ENCODE peak calls at places on chromosomes 2 and 18, in six cellular contexts. V is K562, T is endothelial cell of umbilical vein, S is GM12878, Q is A549, J is HepG2. W is an unnamed sample.

GRCh38 chr2:86414996-86415395 is 26.2 kb upstream of the KDM3A start:
- DNase-seq in T (no peak), S (no peak), V (no peak), J (no peak), Q (no peak), W (no peak)

GRCh38 chr2:46980786-46981583 is 65.4 kb upstream of the MCFD2 start:
- DNase-seq in S (no peak), V (peak), T (no peak), Q (no peak), J (no peak), W (no peak)

GRCh38 chr2:54065411-54065810 is 50.0 kb upstream of the ACYP2 start:
- DNase-seq in S (no peak), V (no peak), Q (no peak), T (no peak), J (no peak), W (no peak)

GRCh38 chr18:54130177-54130576 is 94.3 kb downstream of the MBD2 start:
- DNase-seq in J (no peak), Q (no peak), V (no peak), T (no peak), S (no peak), W (no peak)

GRCh38 chr2:42569116-42569711 is 782 bp downstream of the MTA3 start:
- DNase-seq in J (peak), S (no peak), T (peak), Q (peak), V (peak), W (peak)

GRCh38 chr2:144162652-144163051 is 357.3 kb downstream of the ZEB2 start:
- DNase-seq in Q (peak), S (peak), J (peak), V (no peak), T (no peak), W (peak)

GRCh38 chr2:55771612-55772011 is 78.0 kb upstream of the PNPT1 start:
- DNase-seq in S (no peak), Q (peak), T (peak), V (peak), J (peak), W (peak)

GRCh38 chr2:176145085-176145969 is 6.0 kb upstream of the HOXD4 start:
- DNase-seq in S (no peak), T (no peak), J (no peak), Q (no peak), V (no peak), W (no peak)

GRCh38 chr2:193963472-193964119 is 1693.4 kb upstream of the SLC39A10 start:
- DNase-seq in S (no peak), T (peak), J (peak), V (no peak), Q (peak), W (peak)

GRCh38 chr18:77422974-77423373 is 173.3 kb downstream of the GALR1 start:
- DNase-seq in Q (peak), S (no peak), V (no peak), T (no peak), J (no peak), W (peak)

GRCh38 chr2:170298861-170299429 is 121.0 kb downstream of the MYO3B start:
- DNase-seq in V (peak), J (no peak), Q (no peak), T (no peak), S (no peak), W (no peak)

GRCh38 chr2:20992201-20992711 is 51.6 kb downstream of the APOB start:
- DNase-seq in J (no peak), S (no peak), Q (peak), T (no peak), V (no peak), W (no peak)

GRCh38 chr2:11921030-11921583 is 174.7 kb downstream of the LPIN1 start:
- DNase-seq in S (no peak), Q (no peak), J (no peak), V (peak), T (no peak), W (peak)

GRCh38 chr2:236601306-236602202 is 31.9 kb downstream of the ACKR3 start:
- DNase-seq in S (peak), V (no peak), T (no peak), J (no peak), Q (no peak), W (no peak)

GRCh38 chr2:112155331-112156151 is 17.4 kb downstream of the FBLN7 start:
- DNase-seq in S (no peak), V (no peak), T (peak), Q (no peak), J (no peak), W (no peak)

GRCh38 chr2:20542761-20543578 is 96.1 kb downstream of the RHOB start:
- DNase-seq in S (no peak), Q (no peak), T (no peak), J (no peak), V (no peak), W (no peak)

GRCh38 chr2:39381653-39382052 is 55.4 kb downstream of the MAP4K3 start:
- DNase-seq in V (peak), Q (no peak), J (no peak), T (no peak), S (no peak), W (no peak)

GRCh38 chr2:144567745-144568144 is 47.8 kb upstream of the ZEB2 start:
- DNase-seq in Q (no peak), S (no peak), J (no peak), T (no peak), V (no peak), W (no peak)

GRCh38 chr2:189751080-189751658 is 11.4 kb downstream of the OSGEPL1 start:
- DNase-seq in V (peak), S (no peak), Q (peak), J (peak), T (peak), W (peak)
- TF ChIP-seq CTCF in V (peak), S (peak), Q (peak), J (peak), T (peak), W (peak)

GRCh38 chr2:3595409-3595808 is 497 bp downstream of the COLEC11 start:
- DNase-seq in V (no peak), S (no peak), J (no peak), Q (no peak), T (no peak), W (no peak)
- TF ChIP-seq MYC in V (no peak), S (no peak), J (no peak), Q (no peak), T (no peak), W (no peak)

GRCh38 chr2:25523060-25523459 is 150.3 kb downstream of the DTNB start:
- DNase-seq in T (no peak), J (no peak), V (no peak), S (no peak), Q (no peak), W (no peak)

GRCh38 chr2:25521126-25521525 is 152.3 kb downstream of the DTNB start:
- DNase-seq in Q (no peak), T (no peak), V (no peak), J (no peak), S (no peak), W (no peak)

GRCh38 chr2:25517701-25518100 is 155.7 kb downstream of the DTNB start:
- DNase-seq in T (no peak), J (no peak), S (no peak), V (no peak), Q (no peak), W (no peak)

GRCh38 chr2:25524507-25524906 is 148.9 kb downstream of the DTNB start:
- DNase-seq in J (no peak), Q (no peak), S (no peak), V (no peak), T (no peak), W (no peak)

DNA sequence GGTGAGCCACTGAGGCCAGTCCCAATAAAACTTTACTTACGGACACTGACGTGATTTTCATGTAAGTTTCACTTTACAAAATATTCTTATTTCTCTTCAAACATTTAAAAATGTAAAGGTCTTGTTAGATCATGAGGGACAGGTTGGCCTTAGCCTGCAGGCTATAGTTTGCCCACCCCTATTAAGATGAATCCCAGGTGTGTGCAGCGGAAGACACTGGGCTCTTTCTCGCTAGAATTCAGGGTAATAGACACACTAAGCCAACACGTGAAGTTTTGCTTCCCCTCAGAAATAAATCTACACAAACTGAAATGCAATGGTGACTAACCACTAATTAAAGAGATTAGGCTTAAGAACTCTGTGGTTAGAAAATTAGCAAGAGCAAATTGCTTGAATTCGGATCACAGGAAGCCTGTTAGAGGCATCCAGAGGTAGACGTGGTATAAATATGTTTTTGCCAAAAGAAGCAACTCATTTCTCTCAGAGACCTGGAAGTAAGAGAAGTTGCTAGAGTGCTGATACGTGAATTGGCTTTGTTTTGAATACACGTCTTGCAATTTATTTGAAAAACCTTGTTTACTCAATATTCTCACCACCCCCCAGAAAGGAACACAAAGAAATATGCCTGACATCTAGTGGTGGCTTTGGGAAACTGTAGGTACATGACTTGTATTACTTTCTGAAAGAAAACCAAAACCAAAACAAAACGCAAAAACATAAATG is 151.6 kb downstream of the DTNB start:
- DNase-seq in V (peak), T (peak), J (peak), Q (peak), S (peak), W (peak)
- TF ChIP-seq CTCF in V (peak), T (peak), J (peak), Q (peak), S (peak), W (peak)

GRCh38 chr2:98518106-98518505 is 73.4 kb downstream of the INPP4A start:
- DNase-seq in Q (peak), J (peak), S (no peak), T (peak), V (peak), W (peak)
- TF ChIP-seq MYC in Q (no peak), J (no peak), S (no peak), T (no peak), V (no peak), W (peak)

GRCh38 chr2:156615836-156616322 is 179.7 kb downstream of the GPD2 start:
- DNase-seq in V (peak), S (no peak), T (no peak), Q (no peak), J (no peak), W (no peak)
- TF ChIP-seq CTCF in V (no peak), S (no peak), T (no peak), Q (no peak), J (no peak), W (no peak)

W was measured in NB4.